ENCODE peak calls at places on chromosomes 11 and 22, in eight cellular contexts. A is uterus; L is AG09319; V is right lobe of liver; W is CD4-positive, alpha-beta T cell; K is MM.1S; M is MCF 10A; G is left lung. P is an unnamed sample.

GRCh38 chr11:64654958-64655541 is 64.0 kb downstream of the SLC22A12 start:
- DNase-seq in A (no peak), L (no peak), V (no peak), W (no peak), K (no peak), M (no peak), G (peak; percentile 62), P (no peak)

GRCh38 chr11:1542267-1542666 is 29.8 kb downstream of the DUSP8 start:
- DNase-seq in A (no peak), L (no peak), V (no peak), W (no peak), K (no peak), M (no peak), G (no peak), P (no peak)

GRCh38 chr11:62143727-62144126 is 19.9 kb downstream of the INCENP start:
- DNase-seq in A (no peak), L (no peak), V (no peak), W (peak; percentile 16), K (no peak), M (no peak), G (no peak), P (no peak)

GRCh38 chr11:49995559-49995958 is 13.2 kb upstream of the OR4C12 start:
- DNase-seq in A (no peak), L (peak; percentile 1), V (no peak), W (no peak), K (peak; percentile 69), M (peak; percentile 84), G (no peak), P (no peak)

GRCh38 chr11:123770712-123771111 is 16.4 kb upstream of the OR6X1 start:
- DNase-seq in A (no peak), L (no peak), V (no peak), W (no peak), K (no peak), M (no peak), G (no peak), P (no peak)

GRCh38 chr11:63274776-63275175 is 31.4 kb upstream of the SLC22A25 start:
- DNase-seq in A (no peak), L (no peak), V (no peak), W (no peak), K (no peak), M (peak; percentile 36), G (no peak), P (no peak)

GRCh38 chr11:28919194-28919593 is 811.0 kb downstream of the METTL15 start:
- DNase-seq in A (no peak), L (no peak), V (no peak), W (no peak), K (no peak), M (peak; percentile 15), G (no peak), P (no peak)

GRCh38 chr11:119155733-119156492 is 7.1 kb downstream of the ABCG4 start:
- DNase-seq in A (no peak), L (no peak), V (no peak), W (no peak), K (peak; percentile 18), M (peak; percentile 46), G (no peak), P (no peak)

GRCh38 chr11:63246045-63246444 is 2.6 kb upstream of the SLC22A25 start:
- DNase-seq in A (no peak), L (no peak), V (no peak), W (no peak), K (no peak), M (peak; percentile 12), G (no peak), P (no peak)

GRCh38 chr22:49999063-49999900 is 13.3 kb downstream of the IL17REL start:
- DNase-seq in A (no peak), L (no peak), V (peak; percentile 55), W (no peak), K (no peak), M (no peak), G (peak; percentile 32), P (peak; percentile 72)

GRCh38 chr11:72719144-72719543 is 33.1 kb downstream of the ARAP1 start:
- DNase-seq in A (no peak), L (no peak), V (no peak), W (no peak), K (peak; percentile 89), M (no peak), G (peak; percentile 63), P (no peak)

GRCh38 chr11:118205979-118206611 is 18.7 kb downstream of the JAML start:
- DNase-seq in A (no peak), L (no peak), V (no peak), W (no peak), K (no peak), M (no peak), G (no peak), P (no peak)

GRCh38 chr11:74677131-74677530 is 54.1 kb downstream of the CHRDL2 start:
- DNase-seq in A (no peak), L (no peak), V (no peak), W (no peak), K (no peak), M (no peak), G (peak; percentile 7), P (peak; percentile 4)

GRCh38 chr22:45999379-45999971 is 22.5 kb upstream of the WNT7B start:
- DNase-seq in A (no peak), L (no peak), V (peak; percentile 43), W (no peak), K (no peak), M (no peak), G (peak; percentile 27), P (no peak)

GRCh38 chr11:42237701-42238235 is 778.3 kb upstream of the LRRC4C start:
- DNase-seq in A (no peak), L (no peak), V (no peak), W (no peak), K (no peak), M (peak; percentile 18), G (no peak), P (no peak)

GRCh38 chr11:39435641-39436040 is 2023.8 kb downstream of the LRRC4C start:
- DNase-seq in A (no peak), L (no peak), V (no peak), W (no peak), K (no peak), M (no peak), G (no peak), P (no peak)

GRCh38 chr11:86508604-86509471 is 134.2 kb downstream of the CCDC81 start:
- DNase-seq in A (no peak), L (no peak), V (no peak), W (no peak), K (no peak), M (peak; percentile 27), G (no peak), P (no peak)

GRCh38 chr11:47856186-47856585 is 8.0 kb upstream of the NUP160 start:
- DNase-seq in A (no peak), L (no peak), V (no peak), W (no peak), K (no peak), M (no peak), G (no peak), P (no peak)

GRCh38 chr22:30044369-30044768 is 35.9 kb upstream of the HORMAD2 start:
- DNase-seq in A (no peak), L (peak; percentile 37), V (no peak), W (no peak), K (no peak), M (peak; percentile 80), G (peak; percentile 72), P (no peak)

GRCh38 chr22:46364341-46365165 is 29.0 kb downstream of the TRMU start:
- DNase-seq in A (no peak), L (no peak), V (peak; percentile 55), W (no peak), K (no peak), M (no peak), G (no peak), P (no peak)

GRCh38 chr11:6608726-6609501 is 3.1 kb downstream of the TAF10 start:
- DNase-seq in A (no peak), L (no peak), V (no peak), W (no peak), K (no peak), M (no peak), G (no peak), P (no peak)

GRCh38 chr11:86869966-86870570 is 69.7 kb downstream of the PRSS23 start:
- DNase-seq in A (peak; percentile 64), L (peak; percentile 27), V (no peak), W (peak; percentile 35), K (peak; percentile 65), M (peak; percentile 71), G (peak; percentile 54), P (peak; percentile 44)

GRCh38 chr22:43066844-43067385 is 22.3 kb downstream of the TTLL1 start:
- DNase-seq in A (no peak), L (no peak), V (no peak), W (no peak), K (no peak), M (peak; percentile 89), G (no peak), P (no peak)

GRCh38 chr11:70547821-70548670 is 149.7 kb downstream of the CTTN start:
- DNase-seq in A (no peak), L (no peak), V (no peak), W (no peak), K (no peak), M (no peak), G (no peak), P (no peak)

GRCh38 chr11:121603316-121603715 is 150.5 kb upstream of the SORL1-AS1 start:
- DNase-seq in A (no peak), L (no peak), V (no peak), W (no peak), K (no peak), M (no peak), G (no peak), P (no peak)
- TF ChIP-seq CTCF in A (no peak), L (no peak), V (no peak), W (no peak), K (no peak), M (no peak), G (no peak), P (no peak)

GRCh38 chr11:66068923-66069714 is 953 bp upstream of the PACS1 start:
- DNase-seq in A (no peak), L (peak; percentile 40), V (no peak), W (peak; percentile 46), K (peak; percentile 85), M (peak; percentile 40), G (peak; percentile 56), P (peak; percentile 64)
- TF ChIP-seq CTCF in A (no peak), L (no peak), V (no peak), W (no peak), K (peak; percentile 35), M (no peak), G (no peak), P (no peak)

DNA sequence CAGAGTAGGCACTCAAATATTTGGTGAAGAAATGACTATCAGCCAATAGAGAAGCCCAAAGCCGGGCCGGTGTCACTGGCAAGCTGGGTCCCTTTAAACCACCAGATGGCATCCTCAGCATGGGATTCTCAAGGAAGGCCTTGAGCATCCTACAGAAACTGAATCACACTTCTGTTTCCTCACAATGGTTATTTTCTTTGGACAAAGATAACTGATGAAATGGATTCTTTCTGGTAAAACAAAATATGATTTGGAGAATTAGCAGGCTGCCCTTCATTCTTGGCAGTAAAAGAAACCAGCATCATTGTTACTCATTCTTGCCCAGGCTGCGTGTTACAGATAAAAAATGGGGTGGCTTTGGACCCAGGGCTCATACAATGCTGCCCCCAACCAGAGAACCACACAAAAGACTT is 30.3 kb upstream of the ASPHD2 start:
- DNase-seq in A (peak; percentile 22), L (peak; percentile 32), V (no peak), W (peak; percentile 54), K (peak; percentile 45), M (peak; percentile 78), G (peak; percentile 54), P (peak; percentile 57)
- TF ChIP-seq CTCF in A (peak; percentile 41), L (peak; percentile 82), V (peak; percentile 38), W (peak; percentile 68), K (peak; percentile 69), M (peak; percentile 81), G (peak; percentile 57), P (peak; percentile 60)

DNA sequence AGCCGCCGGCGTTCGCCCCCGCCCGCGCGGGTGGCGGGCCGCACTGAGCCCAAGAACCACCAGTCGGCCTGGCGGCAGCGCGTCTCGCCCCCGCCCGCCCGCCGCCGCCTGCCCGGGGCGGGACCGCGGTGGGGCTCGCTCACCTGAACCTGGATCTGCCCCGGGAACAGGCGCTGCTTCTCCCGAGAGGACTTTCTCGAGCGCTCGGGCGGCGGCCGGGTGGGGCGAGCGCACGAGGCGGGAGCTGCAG is 178 bp downstream of the MYH9 start:
- DNase-seq in A (no peak), L (no peak), V (no peak), W (no peak), K (no peak), M (no peak), G (no peak), P (no peak)
- TF ChIP-seq CTCF in A (no peak), L (no peak), V (no peak), W (no peak), K (no peak), M (no peak), G (no peak), P (no peak)

P was measured in GM13976.